ENCODE peak calls at places on chromosomes 16 and 17, in four cellular contexts. U is tibial artery, L is nephron progenitor cell, S is amniotic stem cell. C is an unnamed sample.

GRCh38 chr16:15880434-15880833 is 8.0 kb downstream of the CEP20 start:
- DNase-seq in U (no peak), L (no peak), S (no peak), C (no peak)

GRCh38 chr17:75486951-75487350 is 28.4 kb downstream of the CASKIN2 start:
- DNase-seq in U (no peak), L (no peak), S (no peak), C (no peak)

GRCh38 chr17:31216053-31216751 is 80.8 kb downstream of the OMG start:
- DNase-seq in U (no peak), L (no peak), S (peak), C (peak)

GRCh38 chr16:11423315-11424117 is 78.3 kb downstream of the RMI2 start:
- DNase-seq in U (no peak), L (no peak), S (no peak), C (no peak)

GRCh38 chr17:29836643-29837042 is 93.4 kb downstream of the SSH2 start:
- DNase-seq in U (no peak), L (no peak), S (no peak), C (no peak)

GRCh38 chr17:55068862-55069771 is 100.6 kb downstream of the STXBP4 start:
- DNase-seq in U (no peak), L (no peak), S (no peak), C (no peak)

GRCh38 chr16:56847173-56847948 is 17.6 kb upstream of the SLC12A3 start:
- DNase-seq in U (no peak), L (no peak), S (no peak), C (no peak)

GRCh38 chr17:45171338-45172231 is 9.9 kb downstream of the HEXIM2 start:
- DNase-seq in U (peak), L (peak), S (no peak), C (no peak)

GRCh38 chr17:7380321-7380720 is 568 bp upstream of the TNK1 start:
- DNase-seq in U (peak), L (no peak), S (no peak), C (peak)

GRCh38 chr16:8767176-8767575 is 30.3 kb downstream of the TMEM186 start:
- DNase-seq in U (no peak), L (no peak), S (no peak), C (no peak)